ENCODE peak calls at places on chromosomes 16 and 17, in five cellular contexts. M is body of pancreas, G is esophagus squamous epithelium, D is NCI-H345, T is GM13977. Y is an unnamed sample.

GRCh38 chr16:49890876-49891275 is 35.0 kb upstream of the ZNF423 start:
- DNase-seq in M (peak), G (no peak), D (no peak), T (no peak), Y (no peak)

GRCh38 chr16:65524231-65524630 is 402.4 kb upstream of the CDH11 start:
- DNase-seq in M (no peak), G (no peak), D (no peak), T (no peak), Y (no peak)

GRCh38 chr17:83119987-83120864 is 40.8 kb downstream of the METRNL start:
- DNase-seq in M (no peak), G (no peak), D (no peak), T (peak), Y (peak)

GRCh38 chr16:28538733-28539596 is at the start of gene NUPR1:
- DNase-seq in M (peak), G (peak), D (no peak), T (no peak), Y (no peak)

GRCh38 chr17:68248199-68248825 is 469 bp downstream of the AMZ2 start:
- DNase-seq in M (peak), G (no peak), D (peak), T (no peak), Y (no peak)

GRCh38 chr17:70865993-70866804 is 696.9 kb downstream of the KCNJ2 start:
- DNase-seq in M (no peak), G (no peak), D (no peak), T (no peak), Y (no peak)

GRCh38 chr17:70916469-70916868 is 747.1 kb downstream of the KCNJ2 start:
- DNase-seq in M (no peak), G (no peak), D (no peak), T (no peak), Y (no peak)

GRCh38 chr17:74042744-74043486 is 160.6 kb upstream of the RPL38 start:
- DNase-seq in M (no peak), G (no peak), D (peak), T (no peak), Y (no peak)

GRCh38 chr17:65404761-65405160 is 156.7 kb downstream of the AXIN2 start:
- DNase-seq in M (no peak), G (no peak), D (no peak), T (no peak), Y (no peak)

GRCh38 chr17:15432807-15433547 is 34.4 kb downstream of the CDRT4 start:
- DNase-seq in M (no peak), G (no peak), D (no peak), T (no peak), Y (no peak)

GRCh38 chr17:40025991-40026815 is 11.0 kb downstream of the CSF3 start:
- DNase-seq in M (no peak), G (no peak), D (no peak), T (no peak), Y (peak)

GRCh38 chr16:80407265-80407987 is 133.4 kb upstream of the DYNLRB2 start:
- DNase-seq in M (no peak), G (no peak), D (no peak), T (no peak), Y (no peak)

GRCh38 chr17:2082003-2082862 is 27.3 kb downstream of the HIC1 start:
- DNase-seq in M (no peak), G (no peak), D (no peak), T (no peak), Y (no peak)

GRCh38 chr17:37481001-37481665 is 8.6 kb upstream of the DUSP14 start:
- DNase-seq in M (no peak), G (no peak), D (no peak), T (no peak), Y (no peak)

GRCh38 chr16:50814541-50814940 is 72.7 kb downstream of the CYLD start:
- DNase-seq in M (no peak), G (no peak), D (no peak), T (no peak), Y (no peak)

GRCh38 chr17:4947411-4948165 is 742 bp downstream of the PFN1 start:
- DNase-seq in M (peak), G (no peak), D (peak), T (peak), Y (peak)

GRCh38 chr16:10126686-10127085 is 55.5 kb downstream of the GRIN2A start:
- DNase-seq in M (no peak), G (no peak), D (no peak), T (no peak), Y (no peak)

GRCh38 chr17:28570716-28571254 is 539 bp downstream of the PIGS start:
- DNase-seq in M (peak), G (no peak), D (peak), T (peak), Y (no peak)

GRCh38 chr17:31226373-31226772 is 70.7 kb downstream of the OMG start:
- DNase-seq in M (no peak), G (no peak), D (no peak), T (no peak), Y (peak)

GRCh38 chr16:8914098-8914497 is 31.9 kb downstream of the LITAFD start:
- DNase-seq in M (no peak), G (no peak), D (no peak), T (no peak), Y (no peak)

GRCh38 chr17:60106377-60107059 is 27.8 kb upstream of the HEATR6 start:
- DNase-seq in M (no peak), G (no peak), D (no peak), T (peak), Y (no peak)

GRCh38 chr17:7862692-7863437 is 5.1 kb downstream of the CYB5D1 start:
- DNase-seq in M (peak), G (no peak), D (peak), T (no peak), Y (peak)

GRCh38 chr16:17357302-17358062 is 113.3 kb downstream of the XYLT1 start:
- DNase-seq in M (no peak), G (no peak), D (no peak), T (no peak), Y (no peak)

GRCh38 chr17:50560931-50561750 is 626 bp downstream of the CACNA1G start:
- DNase-seq in M (no peak), G (no peak), D (no peak), T (peak), Y (no peak)

GRCh38 chr17:58630883-58631522 is 60.8 kb downstream of the TEX14 start:
- DNase-seq in M (peak), G (no peak), D (no peak), T (no peak), Y (peak)

GRCh38 chr16:48194828-48195566 is 39.2 kb upstream of the ABCC12 start:
- DNase-seq in M (peak), G (no peak), D (peak), T (no peak), Y (no peak)

GRCh38 chr16:67873435-67874146 is 739 bp downstream of the EDC4 start:
- DNase-seq in M (no peak), G (no peak), D (no peak), T (no peak), Y (no peak)

GRCh38 chr16:57606147-57606846 is 22.1 kb upstream of the ADGRG1 start:
- DNase-seq in M (no peak), G (no peak), D (no peak), T (no peak), Y (no peak)

GRCh38 chr17:42980766-42981397 is 517 bp downstream of the RUNDC1 start:
- DNase-seq in M (peak), G (no peak), D (peak), T (peak), Y (no peak)

GRCh38 chr17:62724398-62725146 is 83.5 kb downstream of the MARCHF10 start:
- DNase-seq in M (no peak), G (no peak), D (no peak), T (peak), Y (peak)

GRCh38 chr17:38920374-38921291 is 4.8 kb upstream of the LASP1NB start:
- DNase-seq in M (no peak), G (no peak), D (no peak), T (no peak), Y (no peak)

GRCh38 chr16:9139965-9140364 is 48.5 kb downstream of the HAPSTR1 start:
- DNase-seq in M (no peak), G (no peak), D (no peak), T (peak), Y (no peak)

GRCh38 chr16:67506468-67506867 is 22.2 kb upstream of the RIPOR1 start:
- DNase-seq in M (no peak), G (no peak), D (no peak), T (no peak), Y (no peak)

GRCh38 chr16:59993101-59993500 is 1259.0 kb upstream of the GOT2 start:
- DNase-seq in M (no peak), G (no peak), D (no peak), T (no peak), Y (no peak)